ENCODE peak calls at places on chromosome 2, in five cellular contexts. One of them, this sample, is unnamed.

GRCh38 chr2:36561223-36561944 is 36.6 kb downstream of the FEZ2 start:
- DNase-seq in ovary: no peak
- DNase-seq in A549: peak; percentile 89
- DNase-seq in aorta: no peak
- DNase-seq in SJSA1: peak; percentile 91
- DNase-seq in this sample: no peak

GRCh38 chr2:127392133-127392827 is 4.5 kb upstream of the MAP3K2 start:
- DNase-seq in ovary: no peak
- DNase-seq in A549: no peak
- DNase-seq in aorta: no peak
- DNase-seq in SJSA1: peak; percentile 5
- DNase-seq in this sample: no peak

GRCh38 chr2:37870829-37871228 is 54.3 kb upstream of the RMDN2 start:
- DNase-seq in ovary: no peak
- DNase-seq in A549: no peak
- DNase-seq in aorta: no peak
- DNase-seq in SJSA1: no peak
- DNase-seq in this sample: no peak

GRCh38 chr2:163723881-163724280 is 11.9 kb downstream of the FIGN start:
- DNase-seq in ovary: no peak
- DNase-seq in A549: no peak
- DNase-seq in aorta: no peak
- DNase-seq in SJSA1: no peak
- DNase-seq in this sample: no peak

GRCh38 chr2:240327566-240327965 is 107.9 kb upstream of the GPC1 start:
- DNase-seq in ovary: no peak
- DNase-seq in A549: no peak
- DNase-seq in aorta: no peak
- DNase-seq in SJSA1: no peak
- DNase-seq in this sample: no peak

GRCh38 chr2:118667366-118667765 is 180.1 kb downstream of the EN1 start:
- DNase-seq in ovary: no peak
- DNase-seq in A549: no peak
- DNase-seq in aorta: no peak
- DNase-seq in SJSA1: no peak
- DNase-seq in this sample: no peak

GRCh38 chr2:36663851-36664715 is 32.4 kb upstream of the VIT start:
- DNase-seq in ovary: no peak
- DNase-seq in A549: peak; percentile 85
- DNase-seq in aorta: no peak
- DNase-seq in SJSA1: peak; percentile 51
- DNase-seq in this sample: peak; percentile 66

GRCh38 chr2:28415010-28415409 is 22.4 kb downstream of the FOSL2 start:
- DNase-seq in ovary: peak; percentile 42
- DNase-seq in A549: no peak
- DNase-seq in aorta: peak; percentile 73
- DNase-seq in SJSA1: no peak
- DNase-seq in this sample: no peak

GRCh38 chr2:230356084-230356483 is 29.1 kb downstream of the SP140L start:
- DNase-seq in ovary: no peak
- DNase-seq in A549: no peak
- DNase-seq in aorta: no peak
- DNase-seq in SJSA1: no peak
- DNase-seq in this sample: no peak

GRCh38 chr2:98029718-98030222 is 34.0 kb upstream of the TMEM131 start:
- DNase-seq in ovary: no peak
- DNase-seq in A549: no peak
- DNase-seq in aorta: no peak
- DNase-seq in SJSA1: no peak
- DNase-seq in this sample: no peak

GRCh38 chr2:237931205-237931721 is 35.6 kb upstream of the UBE2F start:
- DNase-seq in ovary: no peak
- DNase-seq in A549: no peak
- DNase-seq in aorta: no peak
- DNase-seq in SJSA1: no peak
- DNase-seq in this sample: no peak

GRCh38 chr2:26068602-26069298 is 34.9 kb downstream of the RAB10 start:
- DNase-seq in ovary: no peak
- DNase-seq in A549: peak; percentile 81
- DNase-seq in aorta: no peak
- DNase-seq in SJSA1: peak; percentile 52
- DNase-seq in this sample: peak; percentile 92

GRCh38 chr2:11022064-11022463 is 110.3 kb downstream of the KCNF1 start:
- DNase-seq in ovary: no peak
- DNase-seq in A549: no peak
- DNase-seq in aorta: no peak
- DNase-seq in SJSA1: no peak
- DNase-seq in this sample: no peak

GRCh38 chr2:141384676-141385075 is 746.1 kb downstream of the LRP1B start:
- DNase-seq in ovary: no peak
- DNase-seq in A549: peak; percentile 37
- DNase-seq in aorta: no peak
- DNase-seq in SJSA1: no peak
- DNase-seq in this sample: no peak

GRCh38 chr2:236366406-236366805 is 102.2 kb upstream of the ASB18 start:
- DNase-seq in ovary: no peak
- DNase-seq in A549: no peak
- DNase-seq in aorta: no peak
- DNase-seq in SJSA1: peak; percentile 20
- DNase-seq in this sample: peak; percentile 93

GRCh38 chr2:193276560-193276959 is 1081.8 kb upstream of the TMEFF2 start:
- DNase-seq in ovary: no peak
- DNase-seq in A549: no peak
- DNase-seq in aorta: peak; percentile 70
- DNase-seq in SJSA1: no peak
- DNase-seq in this sample: no peak

GRCh38 chr2:119808516-119809147 is 48.9 kb downstream of the PTPN4 start:
- DNase-seq in ovary: no peak
- DNase-seq in A549: no peak
- DNase-seq in aorta: no peak
- DNase-seq in SJSA1: no peak
- DNase-seq in this sample: no peak

GRCh38 chr2:241184901-241185300 is 3.6 kb upstream of the ANO7 start:
- DNase-seq in ovary: no peak
- DNase-seq in A549: no peak
- DNase-seq in aorta: no peak
- DNase-seq in SJSA1: no peak
- DNase-seq in this sample: no peak

GRCh38 chr2:160368988-160369935 is 124.3 kb downstream of the RBMS1 start:
- DNase-seq in ovary: no peak
- DNase-seq in A549: no peak
- DNase-seq in aorta: no peak
- DNase-seq in SJSA1: no peak
- DNase-seq in this sample: peak; percentile 34

GRCh38 chr2:181411105-181411849 is 45.9 kb upstream of the ITGA4 start:
- DNase-seq in ovary: no peak
- DNase-seq in A549: no peak
- DNase-seq in aorta: no peak
- DNase-seq in SJSA1: no peak
- DNase-seq in this sample: peak; percentile 82

GRCh38 chr2:17300141-17300540 is 218.1 kb downstream of the RAD51AP2 start:
- DNase-seq in ovary: no peak
- DNase-seq in A549: peak; percentile 31
- DNase-seq in aorta: no peak
- DNase-seq in SJSA1: no peak
- DNase-seq in this sample: no peak

GRCh38 chr2:233346374-233346773 is 7.9 kb upstream of the DGKD start:
- DNase-seq in ovary: no peak
- DNase-seq in A549: no peak
- DNase-seq in aorta: no peak
- DNase-seq in SJSA1: no peak
- DNase-seq in this sample: no peak
- H3K4me1 ChIP-seq in ovary: no peaks in the 10 kb centered on the region
- H3K4me1 ChIP-seq in A549: peaks cover 21% of the 10 kb centered on the region
- H3K4me1 ChIP-seq in aorta: no peaks in the 10 kb centered on the region
- H3K4me1 ChIP-seq in SJSA1: peaks cover 13% of the 10 kb centered on the region
- H3K4me1 ChIP-seq in this sample: peaks cover 21% of the 10 kb centered on the region

GRCh38 chr2:20646446-20646845 is 4.5 kb downstream of the HS1BP3 start:
- DNase-seq in ovary: no peak
- DNase-seq in A549: no peak
- DNase-seq in aorta: peak; percentile 69
- DNase-seq in SJSA1: no peak
- DNase-seq in this sample: no peak
- H3K4me1 ChIP-seq in ovary: peaks cover 11% of the 10 kb centered on the region
- H3K4me1 ChIP-seq in A549: peaks cover 20% of the 10 kb centered on the region
- H3K4me1 ChIP-seq in aorta: no peaks in the 10 kb centered on the region
- H3K4me1 ChIP-seq in SJSA1: peaks cover 10% of the 10 kb centered on the region
- H3K4me1 ChIP-seq in this sample: peaks cover 7% of the 10 kb centered on the region

GRCh38 chr2:65353046-65353445 is 79.4 kb downstream of the SPRED2 start:
- DNase-seq in ovary: no peak
- DNase-seq in A549: peak; percentile 50
- DNase-seq in aorta: no peak
- DNase-seq in SJSA1: no peak
- DNase-seq in this sample: no peak
- H3K4me1 ChIP-seq in ovary: peaks cover 16% of the 10 kb centered on the region
- H3K4me1 ChIP-seq in A549: peaks cover 30% of the 10 kb centered on the region
- H3K4me1 ChIP-seq in aorta: peaks cover 9% of the 10 kb centered on the region
- H3K4me1 ChIP-seq in SJSA1: peaks cover 24% of the 10 kb centered on the region
- H3K4me1 ChIP-seq in this sample: peaks cover 43% of the 10 kb centered on the region

DNA sequence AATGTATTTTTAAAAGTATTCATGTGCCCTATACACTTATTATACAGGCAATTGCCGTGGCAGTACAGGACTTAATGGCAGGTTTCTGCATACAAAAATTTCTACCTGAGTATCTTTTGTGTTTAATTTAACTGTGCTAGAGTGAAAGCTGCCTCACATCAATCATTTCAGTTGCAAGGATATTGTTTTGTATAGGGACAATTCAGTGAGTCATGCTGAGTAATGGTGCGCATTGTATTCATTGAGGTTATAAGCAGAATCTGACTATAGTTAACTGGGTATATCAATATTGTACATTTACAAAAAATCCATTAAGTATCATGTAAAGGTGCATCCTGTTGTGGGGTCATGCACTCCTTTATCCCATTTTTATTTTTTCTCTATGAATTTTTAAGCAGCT is 121.5 kb downstream of the GCA start:
- DNase-seq in ovary: no peak
- DNase-seq in A549: no peak
- DNase-seq in aorta: no peak
- DNase-seq in SJSA1: no peak
- DNase-seq in this sample: no peak
- H3K4me1 ChIP-seq in ovary: no peaks in the 10 kb centered on the region
- H3K4me1 ChIP-seq in A549: no peaks in the 10 kb centered on the region
- H3K4me1 ChIP-seq in aorta: no peaks in the 10 kb centered on the region
- H3K4me1 ChIP-seq in SJSA1: no peaks in the 10 kb centered on the region
- H3K4me1 ChIP-seq in this sample: no peaks in the 10 kb centered on the region

GRCh38 chr2:212361174-212361756 is 177.3 kb downstream of the ERBB4 start:
- DNase-seq in ovary: no peak
- DNase-seq in A549: no peak
- DNase-seq in aorta: no peak
- DNase-seq in SJSA1: no peak
- DNase-seq in this sample: no peak

GRCh38 chr2:212364586-212364985 is 174.0 kb downstream of the ERBB4 start:
- DNase-seq in ovary: no peak
- DNase-seq in A549: no peak
- DNase-seq in aorta: no peak
- DNase-seq in SJSA1: no peak
- DNase-seq in this sample: no peak

GRCh38 chr2:212367431-212367830 is 171.2 kb downstream of the ERBB4 start:
- DNase-seq in ovary: no peak
- DNase-seq in A549: no peak
- DNase-seq in aorta: no peak
- DNase-seq in SJSA1: no peak
- DNase-seq in this sample: no peak

GRCh38 chr2:212360068-212360460 is 178.5 kb downstream of the ERBB4 start:
- DNase-seq in ovary: no peak
- DNase-seq in A549: no peak
- DNase-seq in aorta: no peak
- DNase-seq in SJSA1: no peak
- DNase-seq in this sample: no peak

DNA sequence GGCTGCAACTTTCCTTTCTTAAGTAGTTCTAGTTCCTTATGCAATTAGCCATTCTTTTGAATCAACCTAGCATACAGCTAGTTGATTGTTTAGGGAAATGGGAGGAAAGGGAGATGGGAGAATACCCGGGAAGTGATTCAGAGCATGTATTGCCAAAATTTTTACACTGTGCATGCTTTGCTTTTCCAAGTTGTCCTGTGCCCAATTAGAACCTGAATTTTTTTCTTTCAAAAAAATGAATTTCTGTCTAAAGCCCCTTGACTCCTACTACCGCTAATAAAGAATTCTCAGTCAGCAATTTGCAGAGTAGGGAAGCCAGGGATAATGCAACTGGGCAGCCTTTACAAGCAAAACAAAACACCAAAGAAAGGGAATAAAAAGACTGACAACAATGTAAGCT is 174.5 kb downstream of the ERBB4 start:
- DNase-seq in ovary: no peak
- DNase-seq in A549: no peak
- DNase-seq in aorta: no peak
- DNase-seq in SJSA1: no peak
- DNase-seq in this sample: no peak
- H3K4me1 ChIP-seq in ovary: no peaks in the 10 kb centered on the region
- H3K4me1 ChIP-seq in A549: no peaks in the 10 kb centered on the region
- H3K4me1 ChIP-seq in aorta: no peaks in the 10 kb centered on the region
- H3K4me1 ChIP-seq in SJSA1: no peaks in the 10 kb centered on the region
- H3K4me1 ChIP-seq in this sample: no peaks in the 10 kb centered on the region

DNA sequence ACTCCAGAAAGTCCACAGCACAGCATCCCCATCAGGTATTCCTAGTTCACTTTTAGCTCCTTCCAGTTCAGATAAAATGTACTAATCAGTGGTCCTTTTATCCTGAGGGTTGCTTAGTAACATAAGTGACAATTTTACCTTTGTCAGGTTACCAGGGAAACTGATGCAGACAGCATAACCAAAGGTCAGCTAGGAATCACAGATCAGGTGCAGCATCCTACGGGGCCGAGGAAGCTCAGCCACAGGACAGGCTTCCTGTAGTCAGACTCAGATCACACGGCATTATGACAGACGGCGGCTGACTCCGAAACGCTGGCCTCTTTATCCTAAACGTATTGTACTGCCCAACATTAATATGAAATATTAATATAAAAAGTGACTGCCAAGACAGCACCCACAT is 444.6 kb downstream of the CMPK2 start:
- DNase-seq in ovary: no peak
- DNase-seq in A549: no peak
- DNase-seq in aorta: no peak
- DNase-seq in SJSA1: no peak
- DNase-seq in this sample: no peak
- H3K4me1 ChIP-seq in ovary: no peaks in the 10 kb centered on the region
- H3K4me1 ChIP-seq in A549: no peaks in the 10 kb centered on the region
- H3K4me1 ChIP-seq in aorta: no peaks in the 10 kb centered on the region
- H3K4me1 ChIP-seq in SJSA1: no peaks in the 10 kb centered on the region
- H3K4me1 ChIP-seq in this sample: no peaks in the 10 kb centered on the region

GRCh38 chr2:217950401-217950871 is 52.4 kb downstream of the TNS1 start:
- DNase-seq in ovary: peak; percentile 50
- DNase-seq in A549: no peak
- DNase-seq in aorta: peak; percentile 77
- DNase-seq in SJSA1: no peak
- DNase-seq in this sample: no peak
- H3K4me1 ChIP-seq in ovary: peaks cover 66% of the 10 kb centered on the region
- H3K4me1 ChIP-seq in A549: peaks cover 17% of the 10 kb centered on the region
- H3K4me1 ChIP-seq in aorta: no peaks in the 10 kb centered on the region
- H3K4me1 ChIP-seq in SJSA1: no peaks in the 10 kb centered on the region
- H3K4me1 ChIP-seq in this sample: no peaks in the 10 kb centered on the region

DNA sequence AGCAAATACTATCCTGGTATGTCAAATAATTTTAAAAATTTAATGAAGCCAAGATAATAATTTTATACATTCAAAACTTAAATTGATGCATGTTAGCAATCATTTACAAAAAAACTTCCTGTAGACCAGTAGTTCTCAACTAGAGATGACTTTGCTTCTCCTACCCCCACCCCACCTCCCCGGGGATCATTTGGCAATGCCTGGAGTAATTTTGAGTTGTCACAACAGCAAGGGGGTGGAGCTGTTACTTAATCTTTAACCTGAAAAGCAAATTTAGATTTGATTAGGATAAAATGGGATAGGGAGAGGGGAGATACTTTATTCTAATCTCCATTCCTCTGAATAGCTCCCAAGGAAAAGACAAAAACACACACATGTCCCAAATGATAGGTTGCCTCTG is 4.2 kb downstream of the SLC40A1 start:
- DNase-seq in ovary: no peak
- DNase-seq in A549: no peak
- DNase-seq in aorta: peak; percentile 72
- DNase-seq in SJSA1: no peak
- DNase-seq in this sample: no peak
- H3K4me1 ChIP-seq in ovary: peaks cover 9% of the 10 kb centered on the region
- H3K4me1 ChIP-seq in A549: peaks cover 61% of the 10 kb centered on the region
- H3K4me1 ChIP-seq in aorta: peaks cover 11% of the 10 kb centered on the region
- H3K4me1 ChIP-seq in SJSA1: peaks cover 9% of the 10 kb centered on the region
- H3K4me1 ChIP-seq in this sample: no peaks in the 10 kb centered on the region